ENCODE peak calls at places on chromosome 15, in six cellular contexts. One of them, this sample, is unnamed.

GRCh38 chr15:71651750-71652186 is 158.6 kb upstream of the NR2E3 start:
- DNase-seq in CD14-positive monocyte: no peak
- DNase-seq in osteocyte: no peak
- DNase-seq in HS-5: no peak
- DNase-seq in GM12865: peak; percentile 80
- DNase-seq in neural progenitor cell: peak; percentile 74
- DNase-seq in this sample: no peak

GRCh38 chr15:39919740-39920509 is at the start of gene GPR176:
- DNase-seq in osteocyte: peak; percentile 92
- DNase-seq in CD14-positive monocyte: no peak
- DNase-seq in neural progenitor cell: peak; percentile 76
- DNase-seq in HS-5: no peak
- DNase-seq in GM12865: no peak
- DNase-seq in this sample: peak; percentile 70

GRCh38 chr15:60601098-60601497 is 122.2 kb upstream of the ICE2 start:
- DNase-seq in osteocyte: no peak
- DNase-seq in neural progenitor cell: no peak
- DNase-seq in GM12865: no peak
- DNase-seq in HS-5: no peak
- DNase-seq in CD14-positive monocyte: no peak
- DNase-seq in this sample: no peak

GRCh38 chr15:50183112-50183794 is 1.3 kb downstream of the SLC27A2 start:
- DNase-seq in GM12865: peak; percentile 39
- DNase-seq in osteocyte: no peak
- DNase-seq in HS-5: no peak
- DNase-seq in neural progenitor cell: no peak
- DNase-seq in CD14-positive monocyte: no peak
- DNase-seq in this sample: no peak

GRCh38 chr15:60002528-60003218 is 1.4 kb upstream of the FOXB1 start:
- DNase-seq in HS-5: no peak
- DNase-seq in GM12865: no peak
- DNase-seq in CD14-positive monocyte: no peak
- DNase-seq in neural progenitor cell: no peak
- DNase-seq in osteocyte: no peak
- DNase-seq in this sample: no peak

GRCh38 chr15:73957276-73957675 is 31.0 kb downstream of the LOXL1 start:
- DNase-seq in HS-5: no peak
- DNase-seq in osteocyte: no peak
- DNase-seq in CD14-positive monocyte: no peak
- DNase-seq in GM12865: no peak
- DNase-seq in neural progenitor cell: no peak
- DNase-seq in this sample: no peak

GRCh38 chr15:30929064-30929669 is 25.5 kb downstream of the FAN1 start:
- DNase-seq in GM12865: no peak
- DNase-seq in CD14-positive monocyte: no peak
- DNase-seq in HS-5: no peak
- DNase-seq in osteocyte: no peak
- DNase-seq in neural progenitor cell: no peak
- DNase-seq in this sample: no peak

GRCh38 chr15:31489801-31490646 is 163.4 kb downstream of the KLF13 start:
- DNase-seq in neural progenitor cell: peak; percentile 78
- DNase-seq in osteocyte: peak; percentile 81
- DNase-seq in HS-5: no peak
- DNase-seq in CD14-positive monocyte: no peak
- DNase-seq in GM12865: peak; percentile 75
- DNase-seq in this sample: peak; percentile 67

GRCh38 chr15:85414495-85414894 is 34.1 kb downstream of the AKAP13 start:
- DNase-seq in neural progenitor cell: no peak
- DNase-seq in osteocyte: no peak
- DNase-seq in CD14-positive monocyte: no peak
- DNase-seq in HS-5: no peak
- DNase-seq in GM12865: peak; percentile 50
- DNase-seq in this sample: no peak

GRCh38 chr15:60096157-60096556 is 92.0 kb downstream of the FOXB1 start:
- DNase-seq in osteocyte: no peak
- DNase-seq in GM12865: no peak
- DNase-seq in HS-5: peak; percentile 43
- DNase-seq in neural progenitor cell: no peak
- DNase-seq in CD14-positive monocyte: no peak
- DNase-seq in this sample: no peak

This sample was measured in type B pancreatic cell.